ENCODE peak calls at places on chromosomes 2 and 18, in five cellular contexts. Z, I, B, C and U are unnamed samples.

GRCh38 chr2:18795881-18796280 is 206.5 kb upstream of the NT5C1B start:
- DNase-seq in Z (no peak), I (no peak), B (peak; percentile 43), C (no peak), U (no peak)

GRCh38 chr2:241561811-241562210 is 3.3 kb downstream of the BOK start:
- DNase-seq in Z (peak; percentile 57), I (no peak), B (peak; percentile 67), C (peak; percentile 61), U (no peak)

GRCh38 chr2:185375731-185376130 is 362.9 kb upstream of the FSIP2 start:
- DNase-seq in Z (no peak), I (no peak), B (no peak), C (no peak), U (no peak)

GRCh38 chr2:122423934-122424333 is 668.5 kb downstream of the TSN start:
- DNase-seq in Z (no peak), I (peak; percentile 18), B (no peak), C (no peak), U (no peak)

GRCh38 chr2:170115501-170116229 is 62.3 kb upstream of the MYO3B start:
- DNase-seq in Z (no peak), I (no peak), B (no peak), C (no peak), U (peak; percentile 14)

GRCh38 chr18:39966275-39966674 is 1988.8 kb upstream of the PIK3C3 start:
- DNase-seq in Z (no peak), I (no peak), B (no peak), C (no peak), U (no peak)

GRCh38 chr2:88596141-88596830 is 31.0 kb downstream of the EIF2AK3 start:
- DNase-seq in Z (no peak), I (no peak), B (no peak), C (no peak), U (no peak)

GRCh38 chr2:240170354-240170735 is 29.9 kb upstream of the OTOS start:
- DNase-seq in Z (no peak), I (no peak), B (peak; percentile 6), C (no peak), U (no peak)

GRCh38 chr2:27581417-27582128 is 1.3 kb upstream of the ZNF512 start:
- DNase-seq in Z (no peak), I (no peak), B (no peak), C (no peak), U (no peak)

GRCh38 chr2:128440087-128440665 is 121.5 kb upstream of the HS6ST1 start:
- DNase-seq in Z (no peak), I (no peak), B (no peak), C (no peak), U (no peak)

GRCh38 chr2:134777593-134777992 is 58.8 kb upstream of the TMEM163 start:
- DNase-seq in Z (no peak), I (no peak), B (no peak), C (no peak), U (no peak)

GRCh38 chr18:26215247-26215970 is 10.8 kb upstream of the TAF4B start:
- DNase-seq in Z (no peak), I (no peak), B (no peak), C (no peak), U (no peak)

GRCh38 chr2:121205321-121205942 is 79.6 kb downstream of the TFCP2L1 start:
- DNase-seq in Z (no peak), I (no peak), B (no peak), C (peak; percentile 77), U (peak; percentile 40)

GRCh38 chr2:190359896-190360376 is 16.5 kb downstream of the INPP1 start:
- DNase-seq in Z (peak; percentile 46), I (peak; percentile 51), B (peak; percentile 85), C (peak; percentile 67), U (peak; percentile 85)

GRCh38 chr2:71306762-71307161 is 24.8 kb upstream of the ZNF638 start:
- DNase-seq in Z (no peak), I (no peak), B (peak; percentile 32), C (no peak), U (no peak)

GRCh38 chr2:66432801-66433694 is 1.9 kb upstream of the MEIS1 start:
- DNase-seq in Z (peak; percentile 85), I (peak; percentile 89), B (peak; percentile 98), C (peak; percentile 94), U (peak; percentile 61)

GRCh38 chr18:616380-616995 is 19.7 kb downstream of the CLUL1 start:
- DNase-seq in Z (no peak), I (peak; percentile 35), B (peak; percentile 73), C (no peak), U (peak; percentile 25)

GRCh38 chr18:9615280-9615797 is 980 bp upstream of the PPP4R1 start:
- DNase-seq in Z (no peak), I (no peak), B (no peak), C (no peak), U (no peak)

GRCh38 chr2:26469092-26469710 is 8.7 kb downstream of the OTOF start:
- DNase-seq in Z (no peak), I (peak; percentile 73), B (peak; percentile 71), C (peak; percentile 52), U (peak; percentile 82)

GRCh38 chr2:188485496-188485895 is 193.8 kb downstream of the GULP1 start:
- DNase-seq in Z (no peak), I (no peak), B (no peak), C (no peak), U (no peak)

GRCh38 chr2:6526093-6526824 is 339.4 kb downstream of the CMPK2 start:
- DNase-seq in Z (no peak), I (peak; percentile 23), B (no peak), C (no peak), U (peak; percentile 59)

GRCh38 chr2:209331291-209331844 is 92.5 kb upstream of the MAP2 start:
- DNase-seq in Z (no peak), I (peak; percentile 49), B (peak; percentile 70), C (no peak), U (no peak)

GRCh38 chr2:40030451-40030975 is 251.5 kb upstream of the THUMPD2 start:
- DNase-seq in Z (no peak), I (no peak), B (no peak), C (no peak), U (no peak)

GRCh38 chr2:40034198-40034597 is 255.1 kb upstream of the THUMPD2 start:
- DNase-seq in Z (no peak), I (no peak), B (peak; percentile 85), C (no peak), U (no peak)

GRCh38 chr2:40034801-40035200 is 255.7 kb upstream of the THUMPD2 start:
- DNase-seq in Z (no peak), I (no peak), B (no peak), C (no peak), U (no peak)

GRCh38 chr2:40033781-40034180 is 254.7 kb upstream of the THUMPD2 start:
- DNase-seq in Z (no peak), I (no peak), B (no peak), C (no peak), U (no peak)

GRCh38 chr2:40032650-40033319 is 253.7 kb upstream of the THUMPD2 start:
- DNase-seq in Z (no peak), I (no peak), B (peak; percentile 56), C (no peak), U (no peak)
- H3K27ac ChIP-seq in Z (no peak overlapping the region), I (no peak overlapping the region), B (peak overlapping the region; percentile 69), C (no peak overlapping the region), U (no peak overlapping the region)

GRCh38 chr18:78875268-78875997 is 104.2 kb upstream of the SALL3 start:
- DNase-seq in Z (no peak), I (peak; percentile 8), B (no peak), C (no peak), U (peak; percentile 31)

GRCh38 chr18:78871631-78872030 is 108.0 kb upstream of the SALL3 start:
- DNase-seq in Z (no peak), I (no peak), B (no peak), C (no peak), U (no peak)

GRCh38 chr18:78875998-78876650 is 103.5 kb upstream of the SALL3 start:
- DNase-seq in Z (no peak), I (no peak), B (no peak), C (no peak), U (no peak)

GRCh38 chr18:78876868-78877267 is 102.8 kb upstream of the SALL3 start:
- DNase-seq in Z (no peak), I (no peak), B (no peak), C (no peak), U (no peak)

GRCh38 chr18:78873916-78874505 is 105.6 kb upstream of the SALL3 start:
- DNase-seq in Z (no peak), I (no peak), B (no peak), C (no peak), U (no peak)
- H3K4me1 ChIP-seq in Z (no peaks in the 10 kb centered on the region), I (no peaks in the 10 kb centered on the region), B (no peaks in the 10 kb centered on the region), C (no peaks in the 10 kb centered on the region), U (no peaks in the 10 kb centered on the region)

GRCh38 chr2:234497592-234498023 is 727 bp upstream of the ARL4C start:
- DNase-seq in Z (no peak), I (no peak), B (no peak), C (no peak), U (no peak)
- H3K4me3 ChIP-seq in Z (peak overlapping the region; percentile 56), I (no peak overlapping the region), B (peak overlapping the region; percentile 51), C (peak overlapping the region; percentile 64), U (peak overlapping the region; percentile 40)

GRCh38 chr2:108377815-108378630 is at the start of gene SULT1C4:
- DNase-seq in Z (peak; percentile 61), I (peak; percentile 63), B (peak; percentile 53), C (peak; percentile 62), U (no peak)
- H3K27ac ChIP-seq in Z (peak within 1 kb of the TSS; percentile 72), I (peak within 1 kb of the TSS; percentile 55), B (no peak within 1 kb of the TSS), C (peak within 1 kb of the TSS; percentile 54), U (no peak within 1 kb of the TSS)